ENCODE peak calls at places on chromosomes 13 and 19, in ten cellular contexts. One of them, this sample, is unnamed.

GRCh38 chr13:45231722-45232121 is 30.9 kb upstream of the KCTD4 start:
- DNase-seq in fibroblast of the aortic adventitia: peak; percentile 54
- DNase-seq in HFFc6: peak; percentile 22
- DNase-seq in H1: no peak
- DNase-seq in EL: no peak
- DNase-seq in ELR: peak; percentile 37
- DNase-seq in epithelial cell of prostate: no peak
- DNase-seq in brain pericyte: no peak
- DNase-seq in ascending aorta: no peak
- DNase-seq in HT-29: peak; percentile 51
- DNase-seq in this sample: no peak

GRCh38 chr13:20658451-20658850 is 45.0 kb upstream of the IL17D start:
- DNase-seq in ascending aorta: no peak
- DNase-seq in H1: no peak
- DNase-seq in brain pericyte: no peak
- DNase-seq in fibroblast of the aortic adventitia: peak; percentile 37
- DNase-seq in HT-29: no peak
- DNase-seq in HFFc6: no peak
- DNase-seq in epithelial cell of prostate: no peak
- DNase-seq in EL: peak; percentile 6
- DNase-seq in ELR: no peak
- DNase-seq in this sample: no peak

GRCh38 chr19:19514215-19514633 is 1.1 kb downstream of the TSSK6 start:
- DNase-seq in ELR: no peak
- DNase-seq in HFFc6: no peak
- DNase-seq in HT-29: no peak
- DNase-seq in fibroblast of the aortic adventitia: peak; percentile 58
- DNase-seq in H1: no peak
- DNase-seq in ascending aorta: no peak
- DNase-seq in epithelial cell of prostate: no peak
- DNase-seq in brain pericyte: no peak
- DNase-seq in EL: no peak
- DNase-seq in this sample: no peak

GRCh38 chr13:39130298-39130697 is 92.0 kb downstream of the NHLRC3 start:
- DNase-seq in HT-29: no peak
- DNase-seq in EL: no peak
- DNase-seq in HFFc6: no peak
- DNase-seq in epithelial cell of prostate: no peak
- DNase-seq in ELR: no peak
- DNase-seq in brain pericyte: no peak
- DNase-seq in fibroblast of the aortic adventitia: no peak
- DNase-seq in ascending aorta: no peak
- DNase-seq in H1: no peak
- DNase-seq in this sample: peak; percentile 6

GRCh38 chr13:75345191-75345590 is 136.8 kb downstream of the TBC1D4 start:
- DNase-seq in EL: no peak
- DNase-seq in HFFc6: peak; percentile 26
- DNase-seq in ELR: peak; percentile 23
- DNase-seq in ascending aorta: no peak
- DNase-seq in H1: no peak
- DNase-seq in fibroblast of the aortic adventitia: peak; percentile 42
- DNase-seq in HT-29: no peak
- DNase-seq in brain pericyte: no peak
- DNase-seq in epithelial cell of prostate: no peak
- DNase-seq in this sample: no peak

GRCh38 chr13:63942372-63942771 is 2526.7 kb upstream of the PCDH20 start:
- DNase-seq in HFFc6: no peak
- DNase-seq in ascending aorta: no peak
- DNase-seq in fibroblast of the aortic adventitia: peak; percentile 2
- DNase-seq in EL: no peak
- DNase-seq in H1: no peak
- DNase-seq in brain pericyte: no peak
- DNase-seq in HT-29: no peak
- DNase-seq in ELR: peak; percentile 22
- DNase-seq in epithelial cell of prostate: no peak
- DNase-seq in this sample: no peak

GRCh38 chr19:6056801-6057650 is 53.3 kb downstream of the RFX2 start:
- DNase-seq in epithelial cell of prostate: peak; percentile 93
- DNase-seq in HT-29: peak; percentile 84
- DNase-seq in ELR: peak; percentile 94
- DNase-seq in ascending aorta: peak; percentile 67
- DNase-seq in brain pericyte: peak; percentile 51
- DNase-seq in H1: no peak
- DNase-seq in fibroblast of the aortic adventitia: peak; percentile 97
- DNase-seq in HFFc6: peak; percentile 95
- DNase-seq in EL: peak; percentile 92
- DNase-seq in this sample: peak; percentile 46

GRCh38 chr19:1400281-1401137 is 833 bp downstream of the GAMT start:
- DNase-seq in fibroblast of the aortic adventitia: no peak
- DNase-seq in EL: peak; percentile 42
- DNase-seq in brain pericyte: no peak
- DNase-seq in HFFc6: peak; percentile 27
- DNase-seq in ELR: peak; percentile 45
- DNase-seq in H1: no peak
- DNase-seq in ascending aorta: no peak
- DNase-seq in HT-29: peak; percentile 10
- DNase-seq in epithelial cell of prostate: no peak
- DNase-seq in this sample: no peak

GRCh38 chr13:101945435-101945834 is 456.4 kb downstream of the FGF14 start:
- DNase-seq in fibroblast of the aortic adventitia: no peak
- DNase-seq in HFFc6: no peak
- DNase-seq in EL: no peak
- DNase-seq in H1: no peak
- DNase-seq in epithelial cell of prostate: no peak
- DNase-seq in HT-29: no peak
- DNase-seq in brain pericyte: no peak
- DNase-seq in ascending aorta: no peak
- DNase-seq in ELR: peak; percentile 13
- DNase-seq in this sample: no peak

GRCh38 chr13:106529415-106530208 is 5.8 kb downstream of the EFNB2 start:
- DNase-seq in HFFc6: no peak
- DNase-seq in ELR: no peak
- DNase-seq in EL: no peak
- DNase-seq in H1: no peak
- DNase-seq in fibroblast of the aortic adventitia: no peak
- DNase-seq in ascending aorta: no peak
- DNase-seq in HT-29: peak; percentile 68
- DNase-seq in brain pericyte: no peak
- DNase-seq in epithelial cell of prostate: no peak
- DNase-seq in this sample: no peak

GRCh38 chr13:30019648-30020626 is 169.5 kb upstream of the UBL3 start:
- DNase-seq in HT-29: no peak
- DNase-seq in epithelial cell of prostate: no peak
- DNase-seq in H1: no peak
- DNase-seq in EL: no peak
- DNase-seq in fibroblast of the aortic adventitia: no peak
- DNase-seq in HFFc6: no peak
- DNase-seq in ascending aorta: no peak
- DNase-seq in ELR: no peak
- DNase-seq in brain pericyte: no peak
- DNase-seq in this sample: no peak

GRCh38 chr19:2755448-2755705 is 15.6 kb upstream of the SLC39A3 start:
- DNase-seq in fibroblast of the aortic adventitia: no peak
- DNase-seq in EL: no peak
- DNase-seq in ascending aorta: no peak
- DNase-seq in ELR: no peak
- DNase-seq in epithelial cell of prostate: no peak
- DNase-seq in HT-29: no peak
- DNase-seq in H1: no peak
- DNase-seq in brain pericyte: no peak
- DNase-seq in HFFc6: no peak
- DNase-seq in this sample: no peak

GRCh38 chr19:6588508-6589345 is 2.2 kb downstream of the CD70 start:
- DNase-seq in epithelial cell of prostate: no peak
- DNase-seq in H1: no peak
- DNase-seq in HFFc6: no peak
- DNase-seq in fibroblast of the aortic adventitia: no peak
- DNase-seq in EL: no peak
- DNase-seq in brain pericyte: no peak
- DNase-seq in HT-29: no peak
- DNase-seq in ascending aorta: no peak
- DNase-seq in ELR: no peak
- DNase-seq in this sample: no peak

GRCh38 chr19:39297931-39298634 is 1.9 kb downstream of the IFNL1 start:
- DNase-seq in HFFc6: no peak
- DNase-seq in HT-29: no peak
- DNase-seq in ELR: no peak
- DNase-seq in fibroblast of the aortic adventitia: no peak
- DNase-seq in brain pericyte: no peak
- DNase-seq in epithelial cell of prostate: no peak
- DNase-seq in ascending aorta: no peak
- DNase-seq in EL: no peak
- DNase-seq in H1: no peak
- DNase-seq in this sample: no peak

GRCh38 chr19:55368106-55368505 is 2.2 kb downstream of the IL11 start:
- DNase-seq in HFFc6: no peak
- DNase-seq in ascending aorta: no peak
- DNase-seq in H1: no peak
- DNase-seq in fibroblast of the aortic adventitia: no peak
- DNase-seq in EL: no peak
- DNase-seq in HT-29: no peak
- DNase-seq in epithelial cell of prostate: no peak
- DNase-seq in brain pericyte: no peak
- DNase-seq in ELR: no peak
- DNase-seq in this sample: no peak

This sample was measured in NT2/D1.